ENCODE peak calls at places on chromosomes 11 and 22, in ten cellular contexts. Z is nephron progenitor cell; H is mucosa of gallbladder; L is dermis blood vessel endothelial cell; Q is WTC11; J is A549; E is stimulated activated CD8-positive, alpha-beta memory T cell treated with anti-CD3 and anti-CD28 coated beads, Interleukin-15, amount 100 ng/mL, for 1 hour; C is fibroblast of lung; I is amygdala; D is amniotic stem cell. M is an unnamed sample.

GRCh38 chr11:76270387-76270786 is 64.1 kb upstream of the WNT11 start:
- DNase-seq in H (no peak), E (no peak), Z (no peak), J (no peak), D (no peak), Q (no peak), I (no peak), L (no peak), C (peak; percentile 13), M (no peak)

GRCh38 chr11:31995525-31996123 is 95.2 kb upstream of the RCN1 start:
- DNase-seq in C (peak; percentile 41), Z (no peak), H (no peak), L (peak; percentile 11), Q (no peak), I (no peak), E (no peak), J (no peak), D (no peak), M (no peak)

GRCh38 chr11:8802263-8802662 is 108.7 kb upstream of the AKIP1 start:
- DNase-seq in I (no peak), Q (no peak), E (no peak), L (no peak), J (no peak), Z (no peak), D (no peak), C (no peak), H (no peak), M (no peak)

GRCh38 chr22:28741758-28742561 is at the start of the genes CHEK2 and HSCB:
- DNase-seq in Q (peak; percentile 98), I (peak; percentile 94), D (peak; percentile 98), L (peak; percentile 100), Z (peak; percentile 95), C (peak; percentile 98), J (peak; percentile 89), E (peak; percentile 96), H (peak; percentile 98), M (peak; percentile 100)

GRCh38 chr11:19502691-19503253 is 209.9 kb upstream of the NAV2 start:
- DNase-seq in C (no peak), E (no peak), D (no peak), H (no peak), L (no peak), Z (no peak), I (no peak), Q (no peak), J (no peak), M (no peak)

GRCh38 chr22:41939981-41940852 is 6.7 kb downstream of the CENPM start:
- DNase-seq in I (peak; percentile 46), J (no peak), D (no peak), L (no peak), H (peak; percentile 85), C (no peak), Q (no peak), Z (no peak), E (peak; percentile 93), M (no peak)

GRCh38 chr11:120137611-120138521 is at the start of gene TRIM29:
- DNase-seq in H (peak; percentile 63), J (no peak), I (no peak), C (no peak), L (no peak), Q (no peak), E (no peak), D (no peak), Z (no peak), M (no peak)

GRCh38 chr11:28110839-28111235 is 2.6 kb downstream of the METTL15 start:
- DNase-seq in E (no peak), Q (no peak), H (no peak), L (peak; percentile 38), J (no peak), I (no peak), D (no peak), C (peak; percentile 29), Z (no peak), M (peak; percentile 41)

GRCh38 chr11:126842038-126842437 is 158.5 kb downstream of the KIRREL3 start:
- DNase-seq in J (no peak), D (no peak), Z (no peak), C (no peak), L (no peak), E (no peak), H (no peak), Q (no peak), I (no peak), M (no peak)

GRCh38 chr11:86497836-86498235 is 123.1 kb downstream of the CCDC81 start:
- DNase-seq in D (no peak), E (no peak), H (no peak), Q (no peak), J (no peak), L (no peak), C (no peak), Z (no peak), I (no peak), M (no peak)

GRCh38 chr11:11243790-11244469 is 109.1 kb downstream of the CSNK2A3 start:
- DNase-seq in J (peak; percentile 29), Q (peak; percentile 66), I (no peak), H (no peak), C (no peak), D (no peak), Z (peak; percentile 68), L (peak; percentile 81), E (no peak), M (peak; percentile 57)

GRCh38 chr11:118138839-118139420 is 13.7 kb downstream of the SCN4B start:
- DNase-seq in D (no peak), E (no peak), Q (no peak), C (no peak), I (no peak), L (no peak), H (no peak), J (no peak), Z (no peak), M (no peak)

GRCh38 chr22:25159028-25159427 is 40.6 kb upstream of the CRYBB3 start:
- DNase-seq in Q (no peak), E (no peak), H (no peak), I (no peak), L (no peak), D (no peak), J (no peak), Z (no peak), C (no peak), M (no peak)

GRCh38 chr11:27471588-27472397 is 797 bp downstream of the LGR4 start:
- DNase-seq in I (peak; percentile 56), C (no peak), H (peak; percentile 42), Z (peak; percentile 68), Q (peak; percentile 48), L (peak; percentile 48), D (no peak), J (no peak), E (no peak), M (no peak)

GRCh38 chr11:65390099-65390941 is 3.9 kb downstream of the FRMD8 start:
- DNase-seq in H (no peak), D (no peak), I (no peak), C (no peak), L (peak; percentile 53), Q (no peak), J (no peak), Z (no peak), E (no peak), M (peak; percentile 52)

GRCh38 chr22:49936973-49937757 is 18.7 kb downstream of the CRELD2 start:
- DNase-seq in D (no peak), Z (no peak), Q (no peak), J (no peak), I (peak; percentile 84), E (no peak), C (no peak), L (peak; percentile 52), H (no peak), M (no peak)

GRCh38 chr22:28742562-28742962 is 723 bp downstream of the HSCB start:
- DNase-seq in Z (no peak), Q (no peak), J (no peak), E (no peak), I (no peak), L (no peak), C (no peak), D (no peak), H (no peak), M (no peak)

GRCh38 chr11:119551726-119552510 is 128.9 kb upstream of the THY1 start:
- DNase-seq in Q (no peak), D (no peak), H (no peak), L (no peak), C (no peak), I (no peak), Z (no peak), E (no peak), J (no peak), M (no peak)

GRCh38 chr11:26931248-26931631 is 62.7 kb upstream of the FIBIN start:
- DNase-seq in I (no peak), E (no peak), H (peak; percentile 14), Q (no peak), J (no peak), Z (no peak), D (no peak), L (no peak), C (peak; percentile 57), M (no peak)

M was measured in dermis microvascular lymphatic vessel endothelial cell.